ENCODE peak calls at places on chromosome 21, in four cellular contexts. R is prostate gland, J is thoracic aorta, W is heart right ventricle. C is an unnamed sample. For H3K36me3, the result is how much of the 10 kb centered on the place peaks cover.

GRCh38 chr21:45280969-45281368 is 6.7 kb downstream of the POFUT2 start:
- DNase-seq in R (no peak), J (no peak), W (no peak), C (no peak)

GRCh38 chr21:45303111-45303615 is 15.5 kb upstream of the POFUT2 start:
- DNase-seq in R (no peak), J (no peak), W (peak), C (no peak)

GRCh38 chr21:14271053-14271452 is 55.1 kb downstream of the RBM11 start:
- DNase-seq in R (no peak), J (no peak), W (no peak), C (no peak)

GRCh38 chr21:17848228-17848627 is 29.1 kb upstream of the C21orf91 start:
- DNase-seq in R (no peak), J (no peak), W (no peak), C (peak)

GRCh38 chr21:21156919-21157318 is 158.7 kb downstream of the NCAM2 start:
- DNase-seq in R (no peak), J (no peak), W (no peak), C (no peak)

GRCh38 chr21:40120944-40121575 is 253.8 kb downstream of the PCP4 start:
- DNase-seq in R (no peak), J (no peak), W (no peak), C (no peak)

GRCh38 chr21:45591619-45592207 is 49.5 kb upstream of the SLC19A1 start:
- DNase-seq in R (no peak), J (no peak), W (no peak), C (no peak)

GRCh38 chr21:34744801-34745200 is 76.0 kb downstream of the CLIC6 start:
- DNase-seq in R (no peak), J (no peak), W (no peak), C (no peak)

GRCh38 chr21:14959343-14959742 is 105.5 kb downstream of the NRIP1 start:
- DNase-seq in R (no peak), J (no peak), W (no peak), C (no peak)

GRCh38 chr21:24716306-24716918 is 890.9 kb downstream of the MRPL39 start:
- DNase-seq in R (no peak), J (no peak), W (no peak), C (no peak)

GRCh38 chr21:14762309-14762708 is 216.2 kb upstream of the SAMSN1 start:
- DNase-seq in R (no peak), J (no peak), W (no peak), C (no peak)

GRCh38 chr21:16322423-16322822 is 592.6 kb downstream of the USP25 start:
- DNase-seq in R (no peak), J (no peak), W (no peak), C (no peak)

GRCh38 chr21:27693376-27693775 is 726.5 kb upstream of the ADAMTS5 start:
- DNase-seq in R (no peak), J (no peak), W (no peak), C (no peak)

GRCh38 chr21:34702341-34702807 is 33.6 kb downstream of the CLIC6 start:
- DNase-seq in R (no peak), J (peak), W (no peak), C (no peak)

GRCh38 chr21:38913120-38913975 is 107.6 kb downstream of the ETS2 start:
- DNase-seq in R (peak), J (peak), W (peak), C (peak)

GRCh38 chr21:17463441-17463840 is 49.4 kb upstream of the CXADR start:
- DNase-seq in R (no peak), J (no peak), W (no peak), C (no peak)

GRCh38 chr21:37878946-37879660 is 37.2 kb downstream of the KCNJ6 start:
- DNase-seq in R (no peak), J (no peak), W (no peak), C (no peak)

GRCh38 chr21:29091032-29091431 is 17.6 kb upstream of the CCT8 start:
- DNase-seq in R (no peak), J (no peak), W (no peak), C (no peak)

GRCh38 chr21:33025106-33025470 is 647 bp upstream of the OLIG2 start:
- DNase-seq in R (no peak), J (no peak), W (no peak), C (no peak)
- H3K36me3 ChIP-seq in R (under half), J (under half), W (under half), C (under half)

GRCh38 chr21:26331581-26331980 is 161.0 kb upstream of the APP start:
- DNase-seq in R (no peak), J (no peak), W (no peak), C (no peak)

GRCh38 chr21:26332873-26333272 is 162.3 kb upstream of the APP start:
- DNase-seq in R (no peak), J (no peak), W (no peak), C (no peak)
- H3K27ac ChIP-seq in R (no peak), J (no peak), W (no peak), C (no peak)

GRCh38 chr21:33559813-33560212 is 17.0 kb downstream of the SON start:
- DNase-seq in R (no peak), J (no peak), W (no peak), C (no peak)
- H3K36me3 ChIP-seq in R (under half), J (half or more), W (under half), C (under half)

GRCh38 chr21:41950941-41951408 is 2.8 kb downstream of the C2CD2 start:
- DNase-seq in R (no peak), J (no peak), W (no peak), C (no peak)

GRCh38 chr21:41945982-41946381 is 7.8 kb downstream of the C2CD2 start:
- DNase-seq in R (no peak), J (no peak), W (no peak), C (no peak)

GRCh38 chr21:41948901-41949300 is 4.9 kb downstream of the C2CD2 start:
- DNase-seq in R (no peak), J (no peak), W (no peak), C (no peak)

GRCh38 chr21:41948404-41948895 is 5.4 kb downstream of the C2CD2 start:
- DNase-seq in R (no peak), J (no peak), W (no peak), C (no peak)

GRCh38 chr21:41947596-41948403 is 6.0 kb downstream of the C2CD2 start:
- DNase-seq in R (no peak), J (no peak), W (no peak), C (no peak)
- H3K27ac ChIP-seq in R (peak), J (peak), W (no peak), C (no peak)

DNA sequence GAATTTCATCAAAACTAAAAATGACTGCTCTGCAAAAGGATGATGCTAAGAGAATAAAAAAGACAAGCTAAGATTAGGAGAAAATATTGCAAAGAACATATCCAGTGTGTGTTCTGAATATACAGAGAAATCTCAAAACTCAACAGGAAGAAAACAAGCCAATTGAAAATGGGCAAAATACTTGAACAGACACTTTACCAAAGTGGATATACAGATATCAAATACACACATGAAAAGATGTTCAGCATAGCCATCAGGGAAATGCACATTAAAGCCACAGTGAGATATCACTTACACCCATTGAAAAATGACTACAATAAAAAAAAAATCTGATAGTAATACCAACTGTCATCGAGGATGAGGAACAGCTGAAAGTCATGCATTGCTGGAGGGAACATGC is 21.3 kb downstream of the PRMT2 start:
- DNase-seq in R (no peak), J (no peak), W (no peak), C (no peak)
- H3K36me3 ChIP-seq in R (under half), J (under half), W (under half), C (under half)